ENCODE peak calls at places on chromosome 13, in five cellular contexts. N is IMR-90, C is heart left ventricle, M is ascending aorta, X is ovary. W is an unnamed sample.

GRCh38 chr13:106176103-106176502 is 359.4 kb downstream of the EFNB2 start:
- DNase-seq in N (peak), C (no peak), X (no peak), M (no peak), W (no peak)

GRCh38 chr13:34847751-34848150 is 94.3 kb upstream of the NBEA start:
- DNase-seq in C (no peak), M (no peak), X (no peak), N (no peak), W (no peak)

GRCh38 chr13:39616087-39616694 is 13.2 kb upstream of the LHFPL6 start:
- DNase-seq in N (peak), C (peak), M (no peak), X (no peak), W (no peak)

GRCh38 chr13:82702513-82702912 is 1179.8 kb downstream of the SLITRK1 start:
- DNase-seq in X (no peak), C (no peak), N (no peak), M (no peak), W (no peak)

GRCh38 chr13:52779028-52779612 is 39.5 kb upstream of the CNMD start:
- DNase-seq in C (no peak), X (no peak), M (no peak), N (no peak), W (no peak)

GRCh38 chr13:21747456-21747855 is 76.6 kb downstream of the FGF9 start:
- DNase-seq in M (no peak), N (no peak), C (no peak), X (no peak), W (no peak)

GRCh38 chr13:98484289-98485219 is 92.4 kb downstream of the STK24 start:
- DNase-seq in X (peak), N (peak), C (peak), M (peak), W (peak)

GRCh38 chr13:113930711-113931637 is 42.9 kb downstream of the C13orf46 start:
- DNase-seq in N (no peak), M (no peak), C (no peak), X (peak), W (no peak)

GRCh38 chr13:84430015-84430414 is 547.7 kb upstream of the SLITRK1 start:
- DNase-seq in N (peak), C (no peak), X (no peak), M (no peak), W (no peak)

GRCh38 chr13:112078879-112079526 is 12.1 kb downstream of the SOX1 start:
- DNase-seq in X (no peak), M (no peak), C (no peak), N (no peak), W (no peak)

GRCh38 chr13:46812398-46812797 is 15.4 kb upstream of the ESD start:
- DNase-seq in N (no peak), M (no peak), X (no peak), C (no peak), W (no peak)

GRCh38 chr13:27806744-27807387 is 14.6 kb downstream of the GSX1 start:
- DNase-seq in N (no peak), M (no peak), C (no peak), X (no peak), W (no peak)

GRCh38 chr13:80100636-80101035 is 240.3 kb downstream of the SPRY2 start:
- DNase-seq in N (peak), M (no peak), C (no peak), X (no peak), W (no peak)

GRCh38 chr13:33554919-33555791 is 262.8 kb upstream of the RFC3 start:
- DNase-seq in M (no peak), X (no peak), N (no peak), C (no peak), W (no peak)

GRCh38 chr13:21232196-21232595 is 55.7 kb downstream of the MRPL57 start:
- DNase-seq in C (no peak), N (peak), M (no peak), X (peak), W (no peak)

GRCh38 chr13:99968521-99969367 is 2.8 kb downstream of the ZIC5 start:
- DNase-seq in M (no peak), C (no peak), N (no peak), X (peak), W (no peak)

GRCh38 chr13:28394422-28394821 is 100.5 kb downstream of the FLT1 start:
- DNase-seq in X (no peak), C (no peak), M (no peak), N (peak), W (no peak)

GRCh38 chr13:78712866-78713265 is 53.9 kb upstream of the OBI1 start:
- DNase-seq in C (no peak), N (no peak), M (no peak), X (no peak), W (no peak)

GRCh38 chr13:30520571-30520970 is 54.8 kb upstream of the HMGB1 start:
- DNase-seq in X (no peak), N (peak), M (no peak), C (no peak), W (no peak)

GRCh38 chr13:30895773-30896172 is 10.3 kb upstream of the MEDAG start:
- DNase-seq in M (peak), C (no peak), N (peak), X (peak), W (peak)

GRCh38 chr13:93698016-93698613 is 471.5 kb downstream of the GPC6 start:
- DNase-seq in C (no peak), X (no peak), M (no peak), N (no peak), W (no peak)

GRCh38 chr13:99702687-99703319 is 201.5 kb downstream of the TM9SF2 start:
- DNase-seq in N (no peak), C (no peak), M (no peak), X (no peak), W (no peak)

GRCh38 chr13:46288570-46289259 is 77.0 kb downstream of the LRRC63 start:
- DNase-seq in C (no peak), M (no peak), X (no peak), N (peak), W (no peak)

GRCh38 chr13:31016342-31017325 is 84.2 kb downstream of the TEX26 start:
- DNase-seq in M (no peak), N (no peak), X (no peak), C (no peak), W (no peak)

GRCh38 chr13:83867708-83868107 is 14.6 kb downstream of the SLITRK1 start:
- DNase-seq in N (no peak), C (no peak), X (no peak), M (no peak), W (no peak)

GRCh38 chr13:24627090-24627714 is 53.0 kb upstream of the ATP12A start:
- DNase-seq in C (no peak), X (no peak), M (no peak), N (no peak), W (no peak)

GRCh38 chr13:100491164-100491847 is 97.3 kb downstream of the GGACT start:
- DNase-seq in N (peak), C (peak), M (no peak), X (peak), W (peak)

GRCh38 chr13:26956532-26957142 is 196.1 kb upstream of the GPR12 start:
- DNase-seq in N (no peak), X (no peak), M (no peak), C (no peak), W (no peak)

GRCh38 chr13:72586519-72586918 is 140.9 kb downstream of the MZT1 start:
- DNase-seq in N (no peak), C (no peak), X (no peak), M (no peak), W (no peak)

GRCh38 chr13:111283457-111283856 is 37.0 kb upstream of the TEX29 start:
- DNase-seq in X (no peak), N (no peak), C (no peak), M (no peak), W (no peak)

GRCh38 chr13:85806553-85807175 is 7.4 kb upstream of the SLITRK6 start:
- DNase-seq in N (peak), M (no peak), C (no peak), X (no peak), W (no peak)

GRCh38 chr13:87129602-87130300 is 541.4 kb upstream of the SLITRK5 start:
- DNase-seq in M (no peak), N (peak), X (no peak), C (no peak), W (no peak)

GRCh38 chr13:50387124-50387581 is 371.9 kb downstream of the KCNRG start:
- DNase-seq in X (no peak), N (peak), C (peak), M (peak), W (peak)

GRCh38 chr13:50386527-50387123 is 371.4 kb downstream of the KCNRG start:
- DNase-seq in N (peak), X (no peak), M (no peak), C (no peak), W (peak)

GRCh38 chr13:50389726-50390125 is 374.5 kb downstream of the KCNRG start:
- DNase-seq in N (no peak), M (no peak), C (no peak), X (no peak), W (no peak)

GRCh38 chr13:50390503-50391248 is 375.4 kb downstream of the KCNRG start:
- DNase-seq in C (no peak), N (no peak), M (no peak), X (no peak), W (no peak)

DNA sequence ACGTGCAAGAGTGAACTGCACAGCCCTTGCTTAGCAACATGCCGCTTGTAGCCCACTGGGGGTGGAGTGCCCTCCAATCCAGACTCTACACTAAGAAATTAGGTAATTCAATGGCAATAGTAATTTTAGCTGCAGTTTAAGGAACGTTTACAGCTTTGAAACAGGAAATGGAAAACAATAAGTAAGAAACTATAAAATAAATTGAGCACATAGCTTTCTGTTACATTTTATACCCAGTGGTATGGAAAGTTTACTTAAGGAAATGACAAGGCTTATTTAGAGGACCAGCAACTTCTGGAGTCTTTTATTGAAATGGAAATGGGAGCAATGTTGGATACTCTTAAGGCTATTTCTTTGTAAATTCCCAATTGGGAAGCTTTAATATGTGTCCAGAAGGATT is 373.2 kb downstream of the KCNRG start:
- DNase-seq in M (no peak), C (no peak), N (no peak), X (no peak), W (no peak)
- TF ChIP-seq CTCF in M (no peak), C (no peak), N (no peak), X (no peak), W (no peak)

DNA sequence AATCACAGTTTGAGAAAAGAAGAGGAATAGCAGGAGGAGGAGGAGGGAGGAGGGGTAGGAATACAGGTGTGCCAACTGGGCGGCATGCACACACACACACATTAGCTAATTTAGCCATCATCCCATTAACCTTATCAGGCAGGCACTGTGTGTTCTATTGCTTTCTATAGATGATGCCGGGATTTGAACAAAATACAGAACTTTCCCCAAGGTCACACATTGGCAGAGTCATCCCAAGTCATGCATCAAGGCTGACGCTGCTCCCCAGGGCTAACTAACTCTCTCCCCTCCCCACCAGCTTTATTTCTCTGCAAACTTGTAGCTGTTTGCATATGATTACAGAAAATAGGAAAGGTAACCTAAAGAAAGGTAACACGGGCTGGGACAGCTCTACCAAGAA is 83.0 kb downstream of the NUFIP1 start:
- DNase-seq in C (no peak), N (no peak), X (no peak), M (no peak), W (no peak)
- TF ChIP-seq CTCF in C (no peak), N (no peak), X (no peak), M (no peak), W (no peak)

GRCh38 chr13:75687145-75687763 is 51.1 kb downstream of the LMO7 start:
- DNase-seq in X (no peak), N (peak), M (no peak), C (no peak), W (no peak)
- TF ChIP-seq CTCF in X (no peak), N (peak), M (no peak), C (peak), W (peak)

DNA sequence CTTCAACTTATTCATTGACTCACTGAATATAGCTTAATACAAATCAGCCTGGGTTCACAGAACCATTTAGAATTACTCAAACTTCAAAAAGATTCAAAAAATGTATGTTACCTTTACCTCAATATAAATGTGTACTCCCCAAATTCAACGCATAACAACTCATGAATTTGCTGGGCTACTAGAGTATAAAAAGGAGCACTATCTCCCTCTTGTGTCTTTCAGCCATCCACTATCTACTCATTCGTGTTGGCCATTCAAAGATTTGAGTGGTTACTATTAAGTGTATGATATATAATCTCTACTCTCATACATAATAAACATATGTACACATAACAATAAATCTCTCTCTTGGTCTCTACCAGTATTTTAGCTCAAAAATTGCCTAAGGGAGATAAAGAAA is 20.3 kb downstream of the INTS6 start:
- DNase-seq in X (no peak), N (no peak), C (no peak), M (no peak), W (no peak)
- TF ChIP-seq CTCF in X (no peak), N (no peak), C (no peak), M (no peak), W (no peak)

DNA sequence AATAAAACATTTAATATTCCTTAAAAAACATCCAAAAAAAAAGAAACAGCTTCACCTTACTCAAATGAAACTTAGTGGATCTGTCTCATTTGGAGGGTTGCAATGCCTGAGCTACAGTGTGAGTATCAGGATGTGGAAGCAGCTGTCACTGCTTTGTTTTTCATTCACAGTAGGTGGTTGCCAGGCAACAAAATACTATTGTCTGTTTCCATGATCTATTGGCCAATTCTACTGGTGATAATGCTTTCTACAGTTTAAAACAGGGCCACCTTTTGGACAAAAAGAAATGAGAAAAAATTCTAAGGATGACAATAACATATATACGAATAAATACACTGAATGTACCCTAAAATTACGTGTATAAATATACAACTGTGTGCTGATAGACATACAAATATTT is 3.0 kb downstream of the ENOX1 start:
- DNase-seq in M (no peak), N (peak), X (no peak), C (no peak), W (no peak)
- TF ChIP-seq CTCF in M (no peak), N (no peak), X (no peak), C (no peak), W (no peak)

DNA sequence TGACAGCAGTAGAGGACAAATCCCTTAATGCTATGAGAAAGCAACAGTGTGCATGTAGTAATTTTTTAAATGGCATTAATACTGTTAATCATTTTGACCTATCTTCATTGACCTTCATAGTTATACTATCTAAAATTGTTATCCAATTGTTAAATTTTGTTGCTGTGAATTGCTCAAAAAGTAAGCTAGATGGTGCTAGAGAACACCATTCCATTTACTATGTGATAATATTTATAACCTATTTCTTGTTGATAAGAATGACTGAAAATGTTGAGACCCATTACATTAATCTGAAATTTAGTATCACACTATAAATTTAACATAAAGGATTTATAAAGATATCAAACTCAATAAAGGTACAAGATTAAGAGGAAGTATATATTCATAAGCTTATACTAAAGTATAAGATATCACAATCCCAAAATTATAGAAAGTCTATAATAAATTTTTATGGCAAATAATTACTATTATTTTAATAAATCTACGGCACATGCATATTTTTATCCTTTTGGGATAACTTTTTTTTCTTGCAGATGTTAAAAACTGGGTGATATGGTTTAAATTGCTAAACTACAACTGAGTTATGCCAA is 1573.3 kb downstream of the PCDH9 start:
- DNase-seq in C (no peak), M (no peak), N (peak), X (no peak), W (no peak)
- TF ChIP-seq CTCF in C (peak), M (no peak), N (peak), X (no peak), W (peak)

GRCh38 chr13:109781384-109782065 is 4.9 kb downstream of the IRS2 start:
- DNase-seq in X (peak), M (no peak), C (no peak), N (no peak), W (no peak)

GRCh38 chr13:109783447-109783814 is 3.0 kb downstream of the IRS2 start:
- DNase-seq in C (no peak), X (peak), M (no peak), N (no peak), W (no peak)

GRCh38 chr13:109783815-109784589 is 2.4 kb downstream of the IRS2 start:
- DNase-seq in X (peak), C (no peak), M (no peak), N (no peak), W (no peak)

GRCh38 chr13:109782066-109782822 is 4.1 kb downstream of the IRS2 start:
- DNase-seq in M (no peak), X (peak), C (no peak), N (no peak), W (no peak)

DNA sequence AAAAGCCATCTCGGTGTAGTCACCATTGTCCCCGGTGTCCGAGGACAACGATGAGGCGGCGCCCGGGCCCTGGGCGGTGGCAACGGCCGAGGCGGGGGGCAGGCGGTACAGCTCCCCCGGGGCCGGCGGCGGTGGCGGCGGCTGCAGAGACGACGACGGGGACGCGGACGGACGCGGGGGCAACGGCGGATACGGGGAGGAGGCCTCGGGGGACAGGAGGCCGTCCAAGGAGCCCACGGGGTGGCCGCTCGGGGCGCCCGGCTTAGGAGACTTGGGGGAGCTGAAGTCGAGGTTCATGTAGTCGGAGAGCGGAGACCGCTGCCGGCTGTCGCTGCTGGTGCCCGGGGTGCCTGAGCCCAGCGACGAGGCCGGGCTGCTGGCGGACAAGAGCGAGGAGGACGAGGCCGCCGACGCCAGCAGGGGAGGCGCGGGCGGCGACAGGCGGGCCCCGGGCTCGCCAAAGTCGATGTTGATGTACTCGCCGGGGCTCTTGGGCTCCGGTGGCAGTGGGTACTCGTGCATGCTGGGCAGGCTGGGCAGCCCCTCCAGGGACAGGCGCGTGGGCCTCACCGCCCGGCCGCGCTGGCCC is 3.5 kb downstream of the IRS2 start:
- DNase-seq in N (no peak), M (no peak), C (no peak), X (no peak), W (no peak)
- TF ChIP-seq CTCF in N (no peak), M (no peak), C (no peak), X (no peak), W (no peak)

GRCh38 chr13:67258482-67258881 is 28.3 kb upstream of the PCDH9 start:
- DNase-seq in C (no peak), X (no peak), N (no peak), M (no peak), W (no peak)

GRCh38 chr13:67259208-67259607 is 29.1 kb upstream of the PCDH9 start:
- DNase-seq in X (no peak), C (no peak), M (no peak), N (no peak), W (no peak)
- TF ChIP-seq CTCF in X (no peak), C (no peak), M (no peak), N (no peak), W (no peak)